ENCODE peak calls at places on chromosomes 5 and 9, in five cellular contexts. X is adrenal gland, Y is lower lobe of right lung, A is PC-3, G is neural progenitor cell. F is an unnamed sample.

GRCh38 chr5:147140558-147140957 is 94.3 kb upstream of the STK32A start:
- DNase-seq in G (no peak), A (no peak), X (no peak), Y (no peak), F (peak)

GRCh38 chr5:116343961-116344360 is 230.7 kb downstream of the SEMA6A start:
- DNase-seq in A (no peak), X (no peak), G (peak), Y (no peak), F (no peak)

GRCh38 chr9:126417684-126418083 is 91.1 kb downstream of the MVB12B start:
- DNase-seq in G (no peak), A (no peak), Y (no peak), X (no peak), F (no peak)

GRCh38 chr9:88221110-88221509 is 82.8 kb upstream of the SPATA31C2 start:
- DNase-seq in A (no peak), X (no peak), Y (no peak), G (no peak), F (peak)

GRCh38 chr5:39598641-39599248 is 174.0 kb upstream of the DAB2 start:
- DNase-seq in Y (no peak), X (no peak), A (no peak), G (peak), F (no peak)

GRCh38 chr5:140298183-140298601 is 4.7 kb downstream of the PFDN1 start:
- DNase-seq in G (no peak), X (no peak), Y (no peak), A (peak), F (no peak)

GRCh38 chr5:75584641-75585040 is 26.6 kb upstream of the ANKDD1B start:
- DNase-seq in Y (no peak), X (no peak), G (no peak), A (peak), F (no peak)

GRCh38 chr5:54646285-54647101 is 128.9 kb downstream of the SNX18 start:
- DNase-seq in A (peak), G (peak), X (peak), Y (peak), F (peak)

GRCh38 chr5:57956606-57957005 is 474.0 kb upstream of the ACTBL2 start:
- DNase-seq in G (no peak), X (no peak), A (no peak), Y (no peak), F (no peak)

GRCh38 chr5:154197801-154198461 is 7.4 kb downstream of the GALNT10 start:
- DNase-seq in A (peak), X (no peak), Y (peak), G (no peak), F (no peak)

GRCh38 chr9:72132052-72132451 is 17.2 kb upstream of the GDA start:
- DNase-seq in G (no peak), Y (no peak), A (peak), X (no peak), F (no peak)

GRCh38 chr5:91225848-91226686 is 157.1 kb downstream of the ARRDC3 start:
- DNase-seq in Y (peak), X (peak), G (peak), A (peak), F (no peak)

GRCh38 chr9:135703726-135704125 is 1.7 kb downstream of the KCNT1 start:
- DNase-seq in X (no peak), A (no peak), G (peak), Y (no peak), F (no peak)

GRCh38 chr5:33975846-33976245 is 8.6 kb downstream of the SLC45A2 start:
- DNase-seq in Y (no peak), A (no peak), X (no peak), G (peak), F (no peak)

GRCh38 chr9:112212926-112213325 is 37.8 kb upstream of the SUSD1 start:
- DNase-seq in Y (no peak), X (no peak), G (no peak), A (no peak), F (no peak)

GRCh38 chr9:127742435-127743088 is 7.5 kb upstream of the TOR2A start:
- DNase-seq in Y (no peak), X (peak), A (no peak), G (peak), F (no peak)

GRCh38 chr9:107587175-107587963 is 97.8 kb upstream of the KLF4 start:
- DNase-seq in G (no peak), X (peak), A (no peak), Y (peak), F (peak)

GRCh38 chr9:80964374-80964773 is 725.0 kb downstream of the TLE1 start:
- DNase-seq in X (no peak), A (no peak), G (no peak), Y (no peak), F (no peak)

GRCh38 chr5:59768204-59769040 is 125.1 kb downstream of the PDE4D start:
- DNase-seq in G (peak), A (peak), X (peak), Y (peak), F (peak)

GRCh38 chr5:140647042-140647341 is 438 bp downstream of the NDUFA2 start:
- DNase-seq in A (no peak), G (no peak), X (no peak), Y (no peak), F (no peak)

GRCh38 chr9:127769985-127770904 is 8.2 kb downstream of the SH2D3C start:
- DNase-seq in X (no peak), A (no peak), Y (no peak), G (peak), F (no peak)

GRCh38 chr5:43161244-43161643 is 30.8 kb upstream of the NIM1K start:
- DNase-seq in X (no peak), G (no peak), A (no peak), Y (no peak), F (no peak)

GRCh38 chr5:67490543-67491321 is 294.1 kb upstream of the CD180 start:
- DNase-seq in G (no peak), Y (peak), X (no peak), A (no peak), F (no peak)

GRCh38 chr5:7585807-7586206 is 189.9 kb downstream of the ADCY2 start:
- DNase-seq in Y (no peak), X (no peak), A (no peak), G (no peak), F (no peak)

GRCh38 chr9:117169089-117169488 is 245.8 kb downstream of the ASTN2 start:
- DNase-seq in A (no peak), X (no peak), Y (no peak), G (no peak), F (no peak)

GRCh38 chr5:132677191-132677590 is 3.4 kb downstream of the IL4 start:
- DNase-seq in Y (peak), X (peak), G (peak), A (peak), F (peak)

GRCh38 chr5:7763621-7764072 is 87.3 kb downstream of the CFAP90 start:
- DNase-seq in Y (no peak), G (no peak), X (peak), A (no peak), F (peak)

GRCh38 chr9:99881769-99882168 is 24.7 kb upstream of the STX17 start:
- DNase-seq in X (no peak), A (no peak), Y (no peak), G (no peak), F (no peak)

GRCh38 chr9:124010665-124011321 is 775 bp upstream of the LHX2 start:
- DNase-seq in Y (no peak), X (no peak), A (peak), G (peak), F (peak)

GRCh38 chr9:124286292-124286931 is 28.7 kb downstream of the NEK6 start:
- DNase-seq in X (no peak), G (no peak), A (no peak), Y (peak), F (no peak)

GRCh38 chr9:18474778-18475177 is 825 bp downstream of the ADAMTSL1 start:
- DNase-seq in X (no peak), Y (no peak), G (no peak), A (peak), F (no peak)

GRCh38 chr5:149271717-149272558 is at the start of gene AFAP1L1:
- DNase-seq in A (peak), G (peak), Y (peak), X (peak), F (peak)

GRCh38 chr9:127506117-127506813 is 55.0 kb downstream of the LRSAM1 start:
- DNase-seq in Y (no peak), A (no peak), X (peak), G (no peak), F (no peak)

GRCh38 chr5:87899109-87900100 is 369.2 kb downstream of the TMEM161B start:
- DNase-seq in X (no peak), Y (no peak), A (peak), G (peak), F (no peak)

GRCh38 chr5:56534102-56534501 is 281.2 kb upstream of the MAP3K1 start:
- DNase-seq in Y (no peak), G (no peak), X (no peak), A (peak), F (no peak)

GRCh38 chr9:115058684-115059315 is 59.2 kb downstream of the TNC start:
- DNase-seq in A (peak), G (no peak), X (no peak), Y (no peak), F (no peak)

GRCh38 chr9:136944094-136944518 is 432 bp downstream of the FBXW5 start:
- DNase-seq in A (peak), X (peak), Y (no peak), G (no peak), F (peak)

GRCh38 chr9:122340161-122340560 is 30.7 kb upstream of the PTGS1 start:
- DNase-seq in Y (no peak), G (no peak), A (no peak), X (no peak), F (no peak)

GRCh38 chr9:34178698-34179527 is at the start of gene UBAP1:
- DNase-seq in X (peak), Y (peak), A (peak), G (peak), F (peak)
- H3K27ac ChIP-seq in X (peak), Y (peak), A (peak), G (peak), F (peak)

GRCh38 chr9:38185647-38186371 is 116.8 kb upstream of the SHB start:
- DNase-seq in Y (no peak), A (no peak), X (no peak), G (no peak), F (no peak)
- H3K27ac ChIP-seq in Y (no peak), A (no peak), X (no peak), G (no peak), F (no peak)

DNA sequence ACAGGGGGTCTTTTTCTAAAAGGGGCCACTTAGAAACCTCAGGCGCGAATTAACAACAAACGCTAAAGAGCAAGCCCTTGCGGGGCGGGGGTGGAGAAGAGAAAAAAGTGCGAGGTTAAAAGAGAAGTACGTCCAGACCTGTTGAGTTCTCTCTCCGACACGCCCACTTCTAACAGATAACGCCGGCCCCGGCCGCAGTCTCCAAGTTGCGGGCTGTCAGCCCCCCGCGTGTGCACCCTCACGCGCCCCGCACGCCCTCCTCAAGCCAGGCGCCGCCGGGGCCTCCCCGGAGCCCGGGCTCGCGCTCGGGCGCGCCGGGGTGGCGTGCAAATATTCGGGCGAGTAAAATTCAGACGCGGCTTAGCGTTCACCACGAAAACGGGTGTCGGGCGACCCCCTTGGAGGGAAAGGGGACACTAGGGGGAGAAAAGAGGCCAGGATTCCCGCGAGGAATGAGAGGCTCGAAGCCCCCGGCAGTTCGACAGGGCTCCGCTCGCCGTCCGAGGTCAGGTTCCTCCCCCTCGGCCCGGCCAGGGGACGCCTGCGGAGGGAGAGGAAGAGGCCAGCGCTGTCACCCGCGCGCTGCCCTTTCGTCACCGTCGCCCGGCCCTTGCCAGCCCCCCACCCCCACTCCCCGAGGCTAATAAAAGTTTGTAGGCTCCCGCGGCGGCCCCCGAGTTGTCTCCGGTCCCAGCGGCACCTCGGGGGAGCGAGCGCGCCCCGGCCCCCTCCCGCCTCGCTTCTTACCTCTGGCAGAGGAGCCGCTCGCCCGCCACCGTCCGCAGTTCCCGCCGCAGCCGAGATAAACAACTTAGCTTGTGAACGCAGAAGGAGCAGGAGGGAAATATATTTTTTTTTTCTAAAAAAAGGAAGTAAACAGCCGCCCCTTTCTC is 776 bp downstream of the NR3C1 start:
- DNase-seq in X (peak), G (peak), Y (peak), A (peak), F (peak)
- H3K27ac ChIP-seq in X (peak), G (no peak), Y (peak), A (peak), F (peak)

GRCh38 chr5:138724470-138725146 is 28.6 kb upstream of the CTNNA1 start:
- DNase-seq in G (no peak), A (no peak), X (peak), Y (peak), F (no peak)
- H3K27ac ChIP-seq in G (no peak), A (peak), X (no peak), Y (no peak), F (peak)

GRCh38 chr9:95142728-95143127 is 174.8 kb downstream of the FANCC start:
- DNase-seq in G (no peak), Y (no peak), A (no peak), X (no peak), F (no peak)

GRCh38 chr9:95138474-95138873 is 179.0 kb downstream of the FANCC start:
- DNase-seq in Y (no peak), G (no peak), A (peak), X (no peak), F (no peak)

GRCh38 chr9:95143591-95144561 is 173.6 kb downstream of the FANCC start:
- DNase-seq in A (no peak), G (no peak), Y (peak), X (peak), F (peak)

GRCh38 chr9:95139121-95139520 is 178.4 kb downstream of the FANCC start:
- DNase-seq in G (no peak), X (no peak), Y (no peak), A (no peak), F (no peak)

GRCh38 chr9:95140821-95141220 is 176.7 kb downstream of the FANCC start:
- DNase-seq in A (no peak), G (no peak), Y (no peak), X (no peak), F (no peak)
- H3K27ac ChIP-seq in A (no peak), G (no peak), Y (no peak), X (no peak), F (no peak)

GRCh38 chr5:2101685-2102084 is 219.0 kb upstream of the IRX4 start:
- DNase-seq in Y (no peak), A (no peak), G (no peak), X (no peak), F (no peak)

GRCh38 chr5:2105141-2105540 is 222.4 kb upstream of the IRX4 start:
- DNase-seq in X (no peak), Y (no peak), G (no peak), A (no peak), F (no peak)

GRCh38 chr5:2103940-2104339 is 221.2 kb upstream of the IRX4 start:
- DNase-seq in G (no peak), X (no peak), A (no peak), Y (no peak), F (no peak)

GRCh38 chr5:2106721-2107120 is 224.0 kb upstream of the IRX4 start:
- DNase-seq in X (no peak), Y (no peak), A (no peak), G (no peak), F (no peak)

DNA sequence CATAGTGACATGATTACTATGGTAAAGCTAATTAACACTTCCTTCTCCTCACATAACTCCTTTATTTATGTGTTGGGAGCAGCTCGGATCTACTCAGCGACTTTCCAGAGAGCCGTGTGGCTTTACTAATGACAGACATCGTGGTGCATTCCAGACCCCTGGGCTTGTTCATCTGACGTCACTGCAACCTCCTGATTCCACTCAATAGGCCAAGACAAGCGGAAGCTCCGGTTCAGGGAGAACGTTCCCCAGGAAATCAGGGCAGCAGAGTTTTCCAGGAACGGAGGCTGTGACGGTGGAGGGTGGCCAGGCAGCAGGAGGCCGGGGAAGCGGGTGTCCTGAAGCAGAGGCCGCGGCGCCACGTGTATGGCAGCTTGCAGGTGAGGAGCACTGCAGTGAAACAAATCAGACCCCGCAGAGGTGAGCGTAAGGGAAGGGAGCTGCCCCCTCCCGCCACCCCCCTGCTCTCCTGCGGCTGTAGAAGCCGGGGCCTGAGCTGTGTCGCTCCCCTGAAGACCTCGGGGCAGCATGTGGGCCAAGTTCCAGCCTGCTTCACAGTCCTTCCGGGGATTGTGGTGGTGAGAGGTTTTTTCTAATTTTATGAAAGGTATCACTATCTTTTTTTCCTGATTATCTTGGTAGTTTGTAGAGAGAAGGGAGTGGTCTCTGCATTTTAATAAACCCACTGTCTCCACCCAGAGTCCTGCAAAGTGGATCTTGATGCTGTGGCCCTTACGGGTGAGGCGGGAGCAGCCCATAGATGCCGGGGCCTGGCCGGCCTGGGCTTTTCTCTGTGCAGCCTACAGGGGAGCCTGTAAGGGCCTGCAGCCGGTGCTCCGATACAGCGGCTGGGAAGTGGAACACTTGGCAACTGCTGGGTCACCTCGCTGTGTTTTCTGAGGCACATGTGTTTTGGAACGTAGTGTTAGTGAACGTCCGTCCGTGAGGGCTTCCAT is 220.4 kb upstream of the IRX4 start:
- DNase-seq in G (no peak), A (no peak), X (no peak), Y (no peak), F (no peak)
- H3K27ac ChIP-seq in G (no peak), A (no peak), X (no peak), Y (no peak), F (no peak)

GRCh38 chr5:95715799-95716461 is 15.2 kb upstream of the RHOBTB3 start:
- DNase-seq in G (no peak), A (peak), X (no peak), Y (no peak), F (no peak)

GRCh38 chr5:95717439-95717838 is 13.7 kb upstream of the RHOBTB3 start:
- DNase-seq in G (no peak), Y (no peak), X (no peak), A (no peak), F (no peak)

GRCh38 chr5:95720094-95720793 is 10.9 kb upstream of the RHOBTB3 start:
- DNase-seq in A (no peak), G (no peak), Y (no peak), X (no peak), F (no peak)

GRCh38 chr5:95718738-95719137 is 12.4 kb upstream of the RHOBTB3 start:
- DNase-seq in X (no peak), A (no peak), Y (no peak), G (no peak), F (no peak)

DNA sequence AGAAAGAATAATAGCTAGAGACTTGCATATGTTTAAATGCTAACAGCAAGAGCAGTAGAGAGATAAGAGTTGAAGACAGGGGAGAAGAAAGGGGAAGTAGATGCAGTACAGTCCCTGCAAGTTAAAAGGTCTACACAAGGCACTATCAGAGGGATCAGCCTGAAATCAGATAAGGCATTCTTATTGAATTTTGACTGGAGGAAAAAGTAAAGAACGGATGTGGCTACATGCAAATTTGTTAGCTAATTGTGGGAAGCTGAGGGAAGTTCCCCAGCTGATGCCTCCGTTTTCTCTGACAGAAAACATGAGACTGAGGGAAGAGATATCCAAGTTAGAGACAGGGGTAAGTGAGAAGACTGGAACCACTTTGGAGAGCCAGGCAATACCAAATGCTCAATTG is 12.9 kb upstream of the RHOBTB3 start:
- DNase-seq in A (no peak), X (no peak), G (no peak), Y (no peak), F (no peak)
- H3K27ac ChIP-seq in A (no peak), X (no peak), G (no peak), Y (no peak), F (no peak)

DNA sequence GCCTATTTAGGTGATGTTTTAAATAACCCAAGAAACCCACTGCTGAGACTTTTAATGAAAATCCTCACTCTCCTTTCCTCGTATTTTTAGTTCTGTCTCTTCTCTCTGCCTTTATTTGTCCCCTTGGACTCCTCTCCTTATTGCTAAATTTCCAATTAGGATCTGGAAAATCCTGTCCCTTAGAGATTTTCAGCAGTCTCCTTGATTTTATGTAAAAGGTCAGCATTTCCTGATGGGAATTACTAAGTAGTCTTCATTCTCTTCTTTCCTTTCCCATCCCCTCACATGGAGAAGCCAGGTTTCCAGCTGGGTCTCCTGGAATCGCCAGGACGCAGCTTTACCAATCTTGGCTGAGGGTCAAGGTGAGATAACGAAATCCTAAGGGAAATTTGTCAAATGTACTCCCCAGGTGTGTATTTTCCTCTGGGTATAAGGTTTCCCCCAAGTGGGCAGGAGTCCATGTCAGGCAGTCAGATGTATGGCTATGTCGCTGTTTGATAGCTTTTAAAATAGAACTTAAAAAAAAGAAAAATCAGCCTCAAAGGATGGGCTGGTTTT is 11.7 kb downstream of the STC2 start:
- DNase-seq in A (no peak), X (no peak), Y (no peak), G (no peak), F (no peak)
- H3K27ac ChIP-seq in A (no peak), X (no peak), Y (peak), G (peak), F (no peak)

F was measured in aorta.